ENCODE peak calls at places on chromosomes 6 and 20, in four cellular contexts. One of them, this sample, is unnamed.

GRCh38 chr6:47414517-47415167 is 62.9 kb upstream of the CD2AP start:
- DNase-seq in activated naive CD4-positive, alpha-beta T cell treated with anti-CD3 and anti-CD28 coated beads, Interleukin-2, amount 50 U/mL, for 72 hours: no peak
- DNase-seq in aorta: no peak
- DNase-seq in choroid plexus epithelial cell: peak
- DNase-seq in this sample: no peak

GRCh38 chr6:134314236-134314821 is 3.6 kb downstream of the SGK1 start:
- DNase-seq in activated naive CD4-positive, alpha-beta T cell treated with anti-CD3 and anti-CD28 coated beads, Interleukin-2, amount 50 U/mL, for 72 hours: no peak
- DNase-seq in aorta: no peak
- DNase-seq in choroid plexus epithelial cell: no peak
- DNase-seq in this sample: no peak

GRCh38 chr20:3235661-3236324 is 3.2 kb downstream of the SLC4A11 start:
- DNase-seq in activated naive CD4-positive, alpha-beta T cell treated with anti-CD3 and anti-CD28 coated beads, Interleukin-2, amount 50 U/mL, for 72 hours: no peak
- DNase-seq in aorta: no peak
- DNase-seq in choroid plexus epithelial cell: no peak
- DNase-seq in this sample: no peak

GRCh38 chr20:62496525-62497218 is 20.9 kb upstream of the GATA5 start:
- DNase-seq in activated naive CD4-positive, alpha-beta T cell treated with anti-CD3 and anti-CD28 coated beads, Interleukin-2, amount 50 U/mL, for 72 hours: no peak
- DNase-seq in aorta: no peak
- DNase-seq in choroid plexus epithelial cell: no peak
- DNase-seq in this sample: no peak

GRCh38 chr6:51644426-51644825 is 443.0 kb downstream of the PKHD1 start:
- DNase-seq in activated naive CD4-positive, alpha-beta T cell treated with anti-CD3 and anti-CD28 coated beads, Interleukin-2, amount 50 U/mL, for 72 hours: no peak
- DNase-seq in aorta: no peak
- DNase-seq in choroid plexus epithelial cell: no peak
- DNase-seq in this sample: no peak

GRCh38 chr6:145091102-145091826 is 644.1 kb downstream of the EPM2A start:
- DNase-seq in activated naive CD4-positive, alpha-beta T cell treated with anti-CD3 and anti-CD28 coated beads, Interleukin-2, amount 50 U/mL, for 72 hours: no peak
- DNase-seq in aorta: no peak
- DNase-seq in choroid plexus epithelial cell: no peak
- DNase-seq in this sample: no peak

GRCh38 chr20:17685168-17685567 is 3.1 kb upstream of the RRBP1 start:
- DNase-seq in activated naive CD4-positive, alpha-beta T cell treated with anti-CD3 and anti-CD28 coated beads, Interleukin-2, amount 50 U/mL, for 72 hours: no peak
- DNase-seq in aorta: no peak
- DNase-seq in choroid plexus epithelial cell: no peak
- DNase-seq in this sample: no peak

GRCh38 chr6:4474810-4475209 is 301.4 kb upstream of the CDYL start:
- DNase-seq in activated naive CD4-positive, alpha-beta T cell treated with anti-CD3 and anti-CD28 coated beads, Interleukin-2, amount 50 U/mL, for 72 hours: no peak
- DNase-seq in aorta: no peak
- DNase-seq in choroid plexus epithelial cell: no peak
- DNase-seq in this sample: no peak

GRCh38 chr6:27145731-27146455 is 101.6 kb upstream of the PRSS16 start:
- DNase-seq in activated naive CD4-positive, alpha-beta T cell treated with anti-CD3 and anti-CD28 coated beads, Interleukin-2, amount 50 U/mL, for 72 hours: peak
- DNase-seq in aorta: peak
- DNase-seq in choroid plexus epithelial cell: peak
- DNase-seq in this sample: peak

GRCh38 chr20:32189691-32190607 is 17.6 kb downstream of the PLAGL2 start:
- DNase-seq in activated naive CD4-positive, alpha-beta T cell treated with anti-CD3 and anti-CD28 coated beads, Interleukin-2, amount 50 U/mL, for 72 hours: peak
- DNase-seq in aorta: peak
- DNase-seq in choroid plexus epithelial cell: peak
- DNase-seq in this sample: peak

GRCh38 chr6:42211726-42212125 is 5.9 kb downstream of the MRPS10 start:
- DNase-seq in activated naive CD4-positive, alpha-beta T cell treated with anti-CD3 and anti-CD28 coated beads, Interleukin-2, amount 50 U/mL, for 72 hours: no peak
- DNase-seq in aorta: no peak
- DNase-seq in choroid plexus epithelial cell: no peak
- DNase-seq in this sample: no peak

GRCh38 chr6:148932731-148933130 is 185.9 kb downstream of the UST start:
- DNase-seq in activated naive CD4-positive, alpha-beta T cell treated with anti-CD3 and anti-CD28 coated beads, Interleukin-2, amount 50 U/mL, for 72 hours: no peak
- DNase-seq in aorta: no peak
- DNase-seq in choroid plexus epithelial cell: peak
- DNase-seq in this sample: no peak

GRCh38 chr6:155443168-155443567 is 12.5 kb downstream of the NOX3 start:
- DNase-seq in activated naive CD4-positive, alpha-beta T cell treated with anti-CD3 and anti-CD28 coated beads, Interleukin-2, amount 50 U/mL, for 72 hours: no peak
- DNase-seq in aorta: no peak
- DNase-seq in choroid plexus epithelial cell: no peak
- DNase-seq in this sample: no peak